ENCODE peak calls at places on chromosomes 1 and 21, in four cellular contexts. One of them, this sample, is unnamed.

GRCh38 chr1:29465755-29466154 is 229.4 kb downstream of the PTPRU start:
- DNase-seq in GM12878: no peak
- DNase-seq in K562: peak
- DNase-seq in GM12891: no peak
- DNase-seq in this sample: no peak

GRCh38 chr21:44601596-44602473 is 1.4 kb downstream of the KRTAP10-7 start:
- DNase-seq in GM12891: no peak
- DNase-seq in GM12878: no peak
- DNase-seq in K562: no peak
- DNase-seq in this sample: no peak

GRCh38 chr1:239899747-239900146 is 191.9 kb upstream of the FMN2 start:
- DNase-seq in GM12878: no peak
- DNase-seq in GM12891: no peak
- DNase-seq in K562: no peak
- DNase-seq in this sample: no peak

GRCh38 chr1:247295274-247295684 is 36.4 kb downstream of the ZNF496 start:
- DNase-seq in K562: no peak
- DNase-seq in GM12878: no peak
- DNase-seq in GM12891: no peak
- DNase-seq in this sample: no peak

GRCh38 chr21:38619865-38620513 is 121.7 kb upstream of the ERG start:
- DNase-seq in K562: no peak
- DNase-seq in GM12878: no peak
- DNase-seq in GM12891: no peak
- DNase-seq in this sample: no peak

GRCh38 chr1:218967836-218968235 is 205.8 kb upstream of the LYPLAL1 start:
- DNase-seq in GM12891: no peak
- DNase-seq in K562: no peak
- DNase-seq in GM12878: no peak
- DNase-seq in this sample: no peak

GRCh38 chr1:53336146-53336545 is 8.3 kb upstream of the LRP8 start:
- DNase-seq in GM12891: no peak
- DNase-seq in K562: no peak
- DNase-seq in GM12878: no peak
- DNase-seq in this sample: no peak

GRCh38 chr1:29803486-29803885 is 567.2 kb downstream of the PTPRU start:
- DNase-seq in GM12891: no peak
- DNase-seq in GM12878: no peak
- DNase-seq in K562: no peak
- DNase-seq in this sample: no peak

GRCh38 chr1:40853113-40853999 is 8.8 kb downstream of the CITED4 start:
- DNase-seq in GM12891: no peak
- DNase-seq in GM12878: no peak
- DNase-seq in K562: no peak
- DNase-seq in this sample: no peak

GRCh38 chr1:80722611-80723010 is 1078.1 kb upstream of the ADGRL2 start:
- DNase-seq in GM12878: no peak
- DNase-seq in GM12891: no peak
- DNase-seq in K562: no peak
- DNase-seq in this sample: no peak

GRCh38 chr1:85463666-85464496 is 1.1 kb downstream of the DDAH1 start:
- DNase-seq in K562: no peak
- DNase-seq in GM12878: no peak
- DNase-seq in GM12891: no peak
- DNase-seq in this sample: no peak

GRCh38 chr1:93151474-93151873 is 28.7 kb downstream of the TMED5 start:
- DNase-seq in GM12891: no peak
- DNase-seq in GM12878: no peak
- DNase-seq in K562: no peak
- DNase-seq in this sample: no peak

GRCh38 chr1:19400189-19400588 is 85.2 kb downstream of the CAPZB start:
- DNase-seq in GM12878: no peak
- DNase-seq in GM12891: no peak
- DNase-seq in K562: no peak
- DNase-seq in this sample: no peak

GRCh38 chr1:43770111-43770510 is 62.8 kb downstream of the ST3GAL3 start:
- DNase-seq in GM12878: no peak
- DNase-seq in GM12891: no peak
- DNase-seq in K562: no peak
- DNase-seq in this sample: no peak

GRCh38 chr1:102897537-102897936 is 210.8 kb downstream of the COL11A1 start:
- DNase-seq in GM12878: no peak
- DNase-seq in K562: no peak
- DNase-seq in GM12891: no peak
- DNase-seq in this sample: no peak

GRCh38 chr21:45538381-45539045 is 3.7 kb downstream of the SLC19A1 start:
- DNase-seq in GM12878: no peak
- DNase-seq in GM12891: no peak
- DNase-seq in K562: no peak
- DNase-seq in this sample: no peak

GRCh38 chr1:55155522-55155921 is 59.6 kb downstream of the USP24 start:
- DNase-seq in GM12891: no peak
- DNase-seq in K562: no peak
- DNase-seq in GM12878: no peak
- DNase-seq in this sample: peak

GRCh38 chr1:222814536-222815366 is at the start of gene DISP1:
- DNase-seq in GM12878: peak
- DNase-seq in GM12891: peak
- DNase-seq in K562: peak
- DNase-seq in this sample: peak

GRCh38 chr1:29120955-29121485 is 2.7 kb downstream of the TMEM200B start:
- DNase-seq in K562: no peak
- DNase-seq in GM12878: no peak
- DNase-seq in GM12891: peak
- DNase-seq in this sample: no peak

GRCh38 chr1:53771648-53772047 is 32.7 kb upstream of the GLIS1 start:
- DNase-seq in GM12891: no peak
- DNase-seq in K562: no peak
- DNase-seq in GM12878: no peak
- DNase-seq in this sample: no peak

GRCh38 chr1:200786792-200787191 is 48.1 kb downstream of the CAMSAP2 start:
- DNase-seq in GM12891: no peak
- DNase-seq in GM12878: no peak
- DNase-seq in K562: no peak
- DNase-seq in this sample: no peak

GRCh38 chr1:64000021-64000420 is 203.4 kb upstream of the UBE2U start:
- DNase-seq in GM12878: no peak
- DNase-seq in GM12891: no peak
- DNase-seq in K562: no peak
- DNase-seq in this sample: no peak

GRCh38 chr1:7940034-7940433 is 605 bp downstream of the TNFRSF9 start:
- DNase-seq in GM12891: no peak
- DNase-seq in K562: no peak
- DNase-seq in GM12878: no peak
- DNase-seq in this sample: no peak

GRCh38 chr1:23417570-23417969 is 7.0 kb downstream of the TCEA3 start:
- DNase-seq in GM12891: no peak
- DNase-seq in GM12878: no peak
- DNase-seq in K562: peak
- DNase-seq in this sample: no peak

GRCh38 chr1:54768093-54768492 is 3.8 kb upstream of the PARS2 start:
- DNase-seq in GM12891: no peak
- DNase-seq in GM12878: no peak
- DNase-seq in K562: no peak
- DNase-seq in this sample: no peak

GRCh38 chr1:3306583-3307285 is 147.7 kb upstream of the ARHGEF16 start:
- DNase-seq in GM12891: no peak
- DNase-seq in K562: no peak
- DNase-seq in GM12878: no peak
- DNase-seq in this sample: no peak

GRCh38 chr1:37782491-37782890 is 11.2 kb upstream of the MANEAL start:
- DNase-seq in K562: no peak
- DNase-seq in GM12878: no peak
- DNase-seq in GM12891: no peak
- DNase-seq in this sample: no peak

GRCh38 chr21:41762753-41763152 is 4.1 kb downstream of the RIPK4 start:
- DNase-seq in GM12891: no peak
- DNase-seq in K562: no peak
- DNase-seq in GM12878: no peak
- DNase-seq in this sample: no peak

GRCh38 chr21:41762236-41762635 is 4.6 kb downstream of the RIPK4 start:
- DNase-seq in GM12891: no peak
- DNase-seq in K562: no peak
- DNase-seq in GM12878: no peak
- DNase-seq in this sample: no peak

GRCh38 chr21:41759926-41760325 is 6.9 kb downstream of the RIPK4 start:
- DNase-seq in K562: no peak
- DNase-seq in GM12878: no peak
- DNase-seq in GM12891: no peak
- DNase-seq in this sample: no peak

GRCh38 chr21:41760411-41760810 is 6.4 kb downstream of the RIPK4 start:
- DNase-seq in GM12891: no peak
- DNase-seq in GM12878: no peak
- DNase-seq in K562: no peak
- DNase-seq in this sample: no peak

DNA sequence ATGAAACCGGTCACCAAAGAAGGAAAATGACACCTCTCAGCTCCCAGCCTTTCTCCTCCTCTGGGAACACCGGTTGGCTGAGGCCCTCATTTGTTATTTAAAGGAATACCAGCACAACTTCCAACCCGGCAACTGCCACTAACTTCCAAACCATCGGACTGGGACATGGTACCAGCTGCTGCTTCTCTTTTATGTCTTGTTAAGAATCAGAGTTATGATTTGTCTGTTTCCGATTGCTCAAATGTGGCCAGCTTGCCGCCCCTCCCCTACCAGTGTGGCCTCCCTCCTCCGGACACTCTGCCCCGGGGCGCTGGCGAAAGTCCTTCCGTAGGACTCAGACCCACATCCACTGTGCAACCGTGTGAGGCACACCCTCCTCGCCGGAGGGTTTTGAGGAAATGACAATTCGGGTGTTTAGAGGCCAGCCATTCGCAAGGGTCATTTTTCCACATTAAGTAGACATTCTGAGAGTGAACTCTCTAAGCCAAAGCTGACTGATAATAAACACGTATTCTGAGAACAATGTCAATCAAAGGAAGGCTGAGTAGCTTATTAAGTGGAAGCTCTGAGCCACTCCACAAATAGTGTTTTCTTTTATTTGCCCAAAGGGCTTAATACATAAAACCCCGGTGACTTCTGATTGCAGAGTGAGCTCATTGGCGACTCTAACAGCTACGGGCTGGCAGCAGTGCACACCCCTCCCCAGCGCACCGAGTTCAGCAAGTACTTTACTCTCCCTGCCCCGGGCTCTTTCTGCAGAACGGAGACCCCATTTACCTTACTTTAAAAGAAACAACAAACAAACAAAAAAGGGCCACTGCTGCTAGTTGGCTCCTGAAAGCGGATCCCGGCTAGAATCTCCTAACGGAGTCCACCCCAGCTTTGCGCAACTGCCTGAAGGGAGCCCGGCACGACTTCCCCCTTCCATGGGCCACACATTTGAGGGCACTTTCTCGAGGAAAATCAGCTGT is 5.4 kb downstream of the RIPK4 start:
- DNase-seq in K562: no peak
- DNase-seq in GM12891: no peak
- DNase-seq in GM12878: no peak
- DNase-seq in this sample: peak
- TF ChIP-seq SPI1 in K562: no peak
- TF ChIP-seq SPI1 in GM12891: no peak
- TF ChIP-seq SPI1 in GM12878: no peak
- TF ChIP-seq SPI1 in this sample: peak

GRCh38 chr1:67955591-67955990 is 94.8 kb downstream of the DIRAS3 start:
- DNase-seq in GM12878: no peak
- DNase-seq in GM12891: no peak
- DNase-seq in K562: no peak
- DNase-seq in this sample: no peak
- TF ChIP-seq SPI1 in GM12878: no peak
- TF ChIP-seq SPI1 in GM12891: no peak
- TF ChIP-seq SPI1 in K562: no peak
- TF ChIP-seq SPI1 in this sample: no peak

DNA sequence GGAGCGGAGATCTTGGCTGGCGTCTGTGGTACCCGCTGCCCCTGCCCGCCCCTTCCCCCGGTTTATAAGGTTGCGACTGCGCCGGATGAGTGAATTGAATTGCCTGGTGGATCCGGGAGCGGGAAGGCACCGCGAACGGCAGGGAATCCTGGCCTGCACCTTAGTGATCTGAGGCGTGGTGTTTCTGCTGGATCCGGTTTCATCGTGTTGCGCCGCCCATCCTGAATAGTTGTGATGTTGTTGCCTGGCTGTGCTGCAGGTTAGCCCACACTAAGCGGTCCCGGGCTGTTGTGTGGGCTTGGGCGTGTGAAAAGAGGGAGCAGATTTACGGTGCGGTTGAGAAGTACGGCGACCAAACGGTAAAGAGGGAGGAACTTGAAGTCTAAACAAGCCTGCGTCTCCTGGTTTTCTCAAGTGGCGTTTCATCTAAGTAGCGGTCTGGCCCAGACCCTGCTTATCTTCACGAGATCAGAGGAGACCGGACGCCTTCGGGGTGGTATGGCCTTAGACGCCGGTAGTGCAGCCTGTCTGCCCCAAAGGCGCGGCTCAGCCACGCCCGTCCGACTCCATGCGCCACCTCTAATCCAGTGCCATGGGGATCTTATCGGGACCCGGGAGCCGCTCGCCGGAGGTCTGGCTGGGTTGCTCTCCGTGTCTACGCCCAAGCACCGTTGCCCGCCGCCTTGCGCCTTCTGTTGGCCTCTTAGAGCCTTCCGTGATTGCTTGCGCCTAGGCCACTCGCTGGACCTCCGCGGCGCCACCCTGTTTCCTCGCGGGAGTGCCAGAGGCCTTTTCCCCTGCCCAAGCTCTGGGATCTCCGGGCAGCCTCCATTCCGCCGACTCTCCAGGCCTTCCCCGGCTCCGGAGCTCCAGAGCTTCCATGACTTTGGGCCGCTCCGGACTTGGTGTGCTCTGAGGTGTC is 87.5 kb upstream of the RHOU start:
- DNase-seq in GM12891: no peak
- DNase-seq in GM12878: no peak
- DNase-seq in K562: peak
- DNase-seq in this sample: peak
- TF ChIP-seq SPI1 in GM12891: no peak
- TF ChIP-seq SPI1 in GM12878: no peak
- TF ChIP-seq SPI1 in K562: no peak
- TF ChIP-seq SPI1 in this sample: no peak

DNA sequence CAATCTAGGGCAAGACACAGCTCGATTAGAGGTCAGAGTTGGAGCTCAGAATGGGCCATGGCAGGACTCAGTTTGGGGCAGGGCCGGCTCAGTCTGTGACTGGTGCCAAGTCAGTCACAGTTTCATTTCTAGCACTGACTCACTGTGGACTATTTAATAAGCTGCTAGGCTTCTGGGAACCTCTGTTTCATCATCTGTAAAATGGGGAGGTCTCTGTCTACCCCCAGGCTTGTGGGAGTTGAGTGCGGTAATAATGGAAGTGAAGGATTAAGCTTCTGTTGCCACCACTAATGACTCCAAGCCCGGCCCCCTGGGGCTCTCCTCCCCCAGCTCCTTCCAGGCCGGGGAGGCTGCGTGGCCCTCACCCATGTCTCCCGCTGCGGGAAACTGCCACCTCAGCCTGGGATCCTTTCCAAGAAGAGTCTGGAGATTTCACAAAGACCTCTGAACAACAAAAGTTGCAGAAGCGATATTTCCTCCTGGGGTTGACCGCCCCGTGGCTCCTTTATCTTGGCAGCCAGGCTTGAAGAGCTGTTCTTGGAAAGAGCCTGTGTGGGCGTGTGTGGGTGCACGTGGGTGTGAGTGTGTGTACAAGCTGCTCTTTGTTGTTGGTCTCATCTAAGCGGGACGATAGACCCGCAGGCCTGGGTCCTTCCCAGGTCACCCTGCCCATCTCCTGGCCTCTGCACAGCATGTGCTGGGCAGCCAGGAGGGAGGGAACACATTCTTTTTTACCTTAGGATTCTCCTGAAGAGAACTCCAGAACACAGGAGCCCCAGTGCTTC is 29.1 kb downstream of the KNCN start:
- DNase-seq in K562: peak
- DNase-seq in GM12878: no peak
- DNase-seq in GM12891: no peak
- DNase-seq in this sample: no peak
- TF ChIP-seq SPI1 in K562: no peak
- TF ChIP-seq SPI1 in GM12878: no peak
- TF ChIP-seq SPI1 in GM12891: no peak
- TF ChIP-seq SPI1 in this sample: no peak